ENCODE peak calls at places on chromosomes 6 and 20, in eight cellular contexts. G, J, I, C, E, T, K and R are unnamed samples.

GRCh38 chr6:148508401-148509151 is 165.9 kb downstream of the SASH1 start:
- DNase-seq in E (peak), J (peak), I (no peak), C (no peak), K (no peak), T (peak), G (no peak), R (no peak)

GRCh38 chr20:7151666-7152065 is 384.2 kb downstream of the BMP2 start:
- DNase-seq in K (no peak), C (no peak), E (no peak), I (no peak), G (peak), J (no peak), T (peak), R (no peak)

GRCh38 chr6:15491255-15491985 is 171.4 kb downstream of the DTNBP1 start:
- DNase-seq in E (peak), T (peak), I (peak), K (peak), G (peak), C (peak), J (peak), R (peak)

GRCh38 chr6:170073846-170074245 is 217.0 kb downstream of the DLL1 start:
- DNase-seq in I (no peak), G (no peak), K (no peak), J (no peak), T (no peak), E (no peak), C (peak), R (no peak)

GRCh38 chr6:148516116-148517016 is 173.7 kb downstream of the SASH1 start:
- DNase-seq in E (peak), T (no peak), C (no peak), I (no peak), K (no peak), J (no peak), G (no peak), R (no peak)

GRCh38 chr6:16737389-16737788 is 23.9 kb downstream of the ATXN1 start:
- DNase-seq in J (peak), K (no peak), C (no peak), I (no peak), T (peak), G (no peak), E (peak), R (no peak)

GRCh38 chr6:43635387-43636311 is at the start of gene MAD2L1BP:
- DNase-seq in C (peak), I (peak), K (no peak), J (peak), G (peak), E (peak), T (peak), R (no peak)

GRCh38 chr20:13723015-13723414 is 61.7 kb downstream of the ESF1 start:
- DNase-seq in J (peak), C (no peak), E (no peak), T (no peak), I (no peak), K (no peak), G (no peak), R (no peak)

GRCh38 chr6:151269318-151269995 is 29.7 kb downstream of the AKAP12 start:
- DNase-seq in K (no peak), T (peak), E (no peak), C (no peak), J (peak), I (no peak), G (no peak), R (no peak)

GRCh38 chr6:20877008-20877937 is 343.0 kb downstream of the CDKAL1 start:
- DNase-seq in E (no peak), K (peak), J (peak), I (peak), G (peak), T (peak), C (peak), R (peak)

GRCh38 chr20:50932016-50932338 is 740 bp upstream of the ADNP start:
- DNase-seq in I (no peak), G (no peak), T (no peak), J (no peak), E (no peak), K (no peak), C (no peak), R (no peak)

GRCh38 chr6:52517502-52518278 is 59.2 kb downstream of the TRAM2 start:
- DNase-seq in J (peak), I (peak), T (peak), G (peak), K (peak), E (peak), C (peak), R (no peak)

GRCh38 chr6:11947569-11947968 is 64.5 kb upstream of the HIVEP1 start:
- DNase-seq in K (no peak), C (no peak), I (no peak), J (no peak), T (no peak), G (no peak), E (no peak), R (no peak)

GRCh38 chr6:3388786-3389185 is 68.1 kb downstream of the SLC22A23 start:
- DNase-seq in T (no peak), I (no peak), E (no peak), K (no peak), G (no peak), C (peak), J (no peak), R (no peak)

GRCh38 chr6:108699290-108700041 is 138.7 kb downstream of the FOXO3 start:
- DNase-seq in I (no peak), C (peak), T (no peak), J (peak), K (no peak), G (no peak), E (no peak), R (no peak)

GRCh38 chr6:101403566-101403965 is 10.1 kb downstream of the GRIK2 start:
- DNase-seq in T (no peak), J (no peak), K (no peak), I (no peak), E (peak), G (no peak), C (no peak), R (no peak)

GRCh38 chr6:143337201-143337949 is 113.1 kb downstream of the ADAT2 start:
- DNase-seq in E (peak), K (no peak), I (peak), C (peak), J (peak), T (no peak), G (no peak), R (no peak)

GRCh38 chr6:5162401-5162800 is 77.3 kb downstream of the PPP1R3G start:
- DNase-seq in I (no peak), C (no peak), K (no peak), J (no peak), G (no peak), E (no peak), T (no peak), R (no peak)

GRCh38 chr6:109442393-109442924 is 1.9 kb downstream of the SMPD2 start:
- DNase-seq in G (no peak), C (no peak), K (no peak), E (no peak), J (no peak), T (no peak), I (no peak), R (no peak)

GRCh38 chr20:39333211-39333610 is 371.1 kb downstream of the DHX35 start:
- DNase-seq in E (no peak), T (no peak), K (no peak), C (no peak), I (no peak), J (no peak), G (no peak), R (no peak)

GRCh38 chr6:1337791-1338190 is 25.9 kb downstream of the FOXQ1 start:
- DNase-seq in C (peak), J (peak), I (no peak), G (no peak), E (no peak), T (no peak), K (no peak), R (no peak)

GRCh38 chr20:39090881-39091280 is 128.7 kb downstream of the DHX35 start:
- DNase-seq in I (no peak), K (no peak), E (no peak), J (no peak), C (no peak), T (no peak), G (no peak), R (no peak)

GRCh38 chr6:3140201-3140600 is 17.1 kb downstream of the TUBB2A start:
- DNase-seq in K (no peak), C (no peak), J (no peak), E (no peak), T (no peak), G (no peak), I (no peak), R (no peak)

GRCh38 chr20:38805958-38806854 is 709 bp downstream of the PPP1R16B start:
- DNase-seq in T (no peak), I (no peak), G (no peak), J (no peak), C (peak), E (peak), K (no peak), R (no peak)

GRCh38 chr20:1229541-1229940 is 3.7 kb downstream of the RAD21L1 start:
- DNase-seq in I (no peak), K (no peak), C (no peak), G (no peak), E (no peak), J (no peak), T (no peak), R (no peak)

GRCh38 chr6:149563203-149563927 is 2.8 kb upstream of the GINM1 start:
- DNase-seq in T (peak), I (no peak), J (peak), E (no peak), G (peak), K (peak), C (no peak), R (peak)

GRCh38 chr6:328184-328670 is 35.9 kb downstream of the DUSP22 start:
- DNase-seq in K (peak), I (no peak), C (no peak), T (peak), G (peak), E (no peak), J (peak), R (peak)

GRCh38 chr6:144878577-144878976 is 593.4 kb downstream of the UTRN start:
- DNase-seq in C (no peak), E (no peak), G (no peak), I (no peak), J (no peak), T (no peak), K (no peak), R (no peak)

GRCh38 chr6:33427585-33428218 is 7.8 kb downstream of the SYNGAP1 start:
- DNase-seq in C (no peak), K (no peak), E (peak), T (no peak), J (no peak), G (no peak), I (no peak), R (no peak)

GRCh38 chr6:121630716-121631115 is 195.3 kb downstream of the GJA1 start:
- DNase-seq in T (no peak), I (no peak), K (no peak), J (no peak), G (no peak), E (no peak), C (no peak), R (no peak)

GRCh38 chr6:20605581-20605980 is 71.3 kb downstream of the CDKAL1 start:
- DNase-seq in C (no peak), K (no peak), E (no peak), I (no peak), T (peak), J (peak), G (no peak), R (no peak)

GRCh38 chr6:88987922-88988321 is 24.5 kb upstream of the RNGTT start:
- DNase-seq in J (no peak), C (no peak), E (no peak), G (no peak), T (no peak), K (no peak), I (no peak), R (no peak)

GRCh38 chr6:88985901-88986300 is 22.5 kb upstream of the RNGTT start:
- DNase-seq in G (no peak), K (no peak), J (no peak), I (no peak), C (no peak), T (no peak), E (no peak), R (no peak)

GRCh38 chr6:88984152-88984551 is 20.7 kb upstream of the RNGTT start:
- DNase-seq in I (no peak), K (no peak), T (no peak), E (no peak), C (no peak), G (no peak), J (no peak), R (no peak)

GRCh38 chr6:88983532-88983931 is 20.1 kb upstream of the RNGTT start:
- DNase-seq in E (peak), I (peak), J (peak), C (no peak), G (peak), K (no peak), T (peak), R (no peak)

GRCh38 chr6:88982720-88983119 is 19.3 kb upstream of the RNGTT start:
- DNase-seq in K (peak), T (peak), J (peak), E (peak), C (no peak), G (peak), I (peak), R (peak)
- H3K4me3 ChIP-seq in K (no peak), T (no peak), J (no peak), E (no peak), C (no peak), G (no peak), I (no peak), R (no peak)

GRCh38 chr6:42417641-42418112 is 34.0 kb downstream of the TRERF1 start:
- DNase-seq in I (no peak), G (no peak), C (peak), T (peak), J (peak), K (no peak), E (no peak), R (no peak)

GRCh38 chr6:42423244-42423643 is 28.5 kb downstream of the TRERF1 start:
- DNase-seq in G (no peak), C (peak), E (no peak), J (no peak), T (no peak), K (no peak), I (no peak), R (no peak)

GRCh38 chr6:42418739-42419138 is 33.0 kb downstream of the TRERF1 start:
- DNase-seq in I (no peak), G (no peak), J (no peak), E (no peak), T (no peak), K (no peak), C (no peak), R (no peak)

GRCh38 chr6:42419490-42420280 is 32.0 kb downstream of the TRERF1 start:
- DNase-seq in C (no peak), T (no peak), I (no peak), J (no peak), K (no peak), E (peak), G (no peak), R (no peak)

DNA sequence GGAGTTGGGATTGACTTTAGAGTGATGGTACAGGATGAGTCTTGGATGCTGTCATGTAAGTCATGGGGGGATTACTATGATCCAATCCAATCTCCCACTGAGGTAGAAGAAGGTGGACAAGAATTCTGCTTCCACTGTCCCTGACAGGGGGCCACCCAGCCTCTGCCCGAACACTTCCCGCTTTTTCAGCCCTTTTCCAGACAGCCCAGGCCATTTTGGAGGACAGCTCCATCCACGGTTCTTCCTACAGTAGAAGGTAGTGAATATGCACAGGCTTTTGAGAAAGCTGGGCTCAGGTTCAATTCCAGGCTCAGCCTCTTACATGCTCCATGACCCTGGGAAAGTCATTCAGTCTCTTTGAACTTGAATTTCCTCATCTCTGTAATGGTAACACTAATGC is 31.0 kb downstream of the TRERF1 start:
- DNase-seq in G (no peak), T (no peak), J (no peak), E (no peak), C (no peak), I (no peak), K (no peak), R (no peak)
- TF ChIP-seq CTCF in G (no peak), T (no peak), J (no peak), E (no peak), C (no peak), I (no peak), K (no peak), R (no peak)

DNA sequence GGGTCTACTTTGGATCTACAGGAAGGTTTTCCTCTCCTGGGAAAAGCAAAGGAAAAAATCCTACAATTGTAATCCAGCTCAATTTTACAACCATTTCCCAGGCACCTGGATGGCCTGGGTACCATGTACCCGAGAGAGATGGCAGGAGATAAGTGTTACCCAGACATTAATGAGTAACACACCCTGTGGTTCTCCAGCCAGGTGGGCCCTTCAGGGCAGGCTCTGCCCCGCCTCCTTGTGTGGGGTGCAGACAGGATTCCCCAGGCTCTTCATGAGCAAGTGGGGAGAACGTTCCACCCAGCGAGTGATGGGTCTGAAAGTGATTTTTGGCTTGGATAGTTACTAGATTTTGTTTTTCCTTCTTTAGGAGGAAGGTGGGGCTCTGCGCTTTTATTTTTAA is 244.0 kb downstream of the TAF4 start:
- DNase-seq in E (no peak), I (no peak), G (no peak), K (no peak), T (no peak), J (no peak), C (no peak), R (no peak)
- H3K4me3 ChIP-seq in E (no peak), I (no peak), G (no peak), K (no peak), T (no peak), J (no peak), C (no peak), R (no peak)

GRCh38 chr20:9215539-9215938 is 146.7 kb downstream of the PLCB4 start:
- DNase-seq in I (peak), E (peak), G (no peak), C (no peak), J (no peak), T (no peak), K (no peak), R (no peak)
- TF ChIP-seq CTCF in I (peak), E (peak), G (peak), C (no peak), J (peak), T (peak), K (peak), R (no peak)

DNA sequence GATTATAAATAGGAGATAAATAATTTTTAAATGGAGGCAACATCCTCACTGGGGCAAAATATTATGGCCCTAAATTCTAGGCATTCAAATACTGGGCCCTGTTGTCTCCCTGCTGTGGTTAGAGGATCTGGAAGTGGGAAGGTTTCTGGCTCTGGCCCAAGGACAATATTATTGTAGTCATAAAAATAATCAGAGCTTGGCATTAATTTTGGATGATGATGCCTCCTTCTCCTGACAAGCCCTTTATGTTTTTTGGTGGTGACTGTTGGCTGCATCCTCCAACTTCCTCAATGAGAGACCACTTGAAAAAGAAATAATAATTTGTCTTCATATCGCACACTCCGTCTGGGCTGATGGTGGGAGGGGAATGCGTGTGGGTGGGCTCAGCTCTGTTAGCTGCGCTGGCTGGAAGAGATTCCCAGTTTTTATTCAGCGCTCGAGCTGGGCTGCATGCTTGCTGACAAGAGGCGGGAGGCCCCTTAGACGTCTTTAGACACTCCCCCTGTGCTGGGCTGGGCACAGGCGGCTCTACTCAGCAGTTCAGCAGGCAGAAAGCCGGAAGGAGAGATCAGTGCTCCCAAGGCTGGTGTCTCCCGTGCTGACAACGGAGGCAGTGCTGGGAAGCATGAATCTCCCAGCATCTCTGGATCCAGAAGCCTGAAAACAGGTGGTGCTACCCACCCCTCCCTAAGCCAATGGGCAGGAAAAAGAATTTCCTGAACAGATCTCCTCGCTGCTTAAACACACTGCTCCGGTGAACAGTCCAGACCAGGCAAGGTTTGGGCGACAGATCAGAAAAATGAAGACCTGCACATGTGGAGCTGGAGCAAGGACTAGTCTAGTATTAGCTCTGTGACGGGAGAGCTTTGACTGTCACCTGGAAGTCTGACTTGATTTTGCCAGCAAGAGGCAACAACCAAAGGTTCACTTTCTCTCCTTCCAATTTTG is 97.7 kb downstream of the SYCP2 start:
- DNase-seq in K (no peak), I (no peak), C (peak), T (peak), E (peak), G (peak), J (peak), R (no peak)
- H3K4me3 ChIP-seq in K (no peak), I (no peak), C (no peak), T (no peak), E (no peak), G (no peak), J (no peak), R (no peak)

GRCh38 chr20:25224941-25225340 is 22.9 kb upstream of the PYGB start:
- DNase-seq in K (no peak), E (no peak), G (no peak), J (no peak), C (peak), I (no peak), T (no peak), R (no peak)

GRCh38 chr20:25223765-25224720 is 23.8 kb upstream of the PYGB start:
- DNase-seq in I (no peak), K (no peak), J (no peak), G (no peak), T (no peak), C (peak), E (no peak), R (no peak)

GRCh38 chr20:25221592-25222460 is 26.1 kb upstream of the PYGB start:
- DNase-seq in I (no peak), T (no peak), G (no peak), J (no peak), E (no peak), C (peak), K (no peak), R (no peak)

GRCh38 chr20:25222461-25223178 is 25.3 kb upstream of the PYGB start:
- DNase-seq in C (peak), E (no peak), I (no peak), G (no peak), K (no peak), T (no peak), J (no peak), R (no peak)

GRCh38 chr20:25223179-25223661 is 24.7 kb upstream of the PYGB start:
- DNase-seq in C (peak), T (peak), K (peak), J (peak), E (peak), G (peak), I (peak), R (peak)
- TF ChIP-seq CTCF in C (no peak), T (peak), K (peak), J (peak), E (no peak), G (peak), I (peak), R (peak)